ENCODE peak calls at places on chromosomes 7 and 10, in eight cellular contexts. One of them, this sample, is unnamed.

GRCh38 chr10:125627646-125628045 is 55.3 kb downstream of the TEX36 start:
- DNase-seq in CD8-positive, alpha-beta memory T cell: no peak
- DNase-seq in NCI-H1417: no peak
- DNase-seq in stimulated activated CD4-positive, alpha-beta T cell treated with anti-CD3 and anti-CD28 coated beads, Interleukin-12 subunit alpha, Interleukin-12 subunit beta, amount 100 ng/mL, for 4 hours: no peak
- DNase-seq in tibial artery: no peak
- DNase-seq in activated CD4-positive, alpha-beta T cell treated with anti-CD3 and anti-CD28 coated beads, Interleukin-2, amount 10 ng/mL, durations not matched to agents 7 days and 5 days: no peak
- DNase-seq in prostate gland: no peak
- DNase-seq in aorta: no peak
- DNase-seq in this sample: no peak

GRCh38 chr7:108171164-108171563 is 41.0 kb upstream of the LAMB4 start:
- DNase-seq in CD8-positive, alpha-beta memory T cell: no peak
- DNase-seq in NCI-H1417: no peak
- DNase-seq in stimulated activated CD4-positive, alpha-beta T cell treated with anti-CD3 and anti-CD28 coated beads, Interleukin-12 subunit alpha, Interleukin-12 subunit beta, amount 100 ng/mL, for 4 hours: no peak
- DNase-seq in tibial artery: no peak
- DNase-seq in activated CD4-positive, alpha-beta T cell treated with anti-CD3 and anti-CD28 coated beads, Interleukin-2, amount 10 ng/mL, durations not matched to agents 7 days and 5 days: no peak
- DNase-seq in prostate gland: no peak
- DNase-seq in aorta: no peak
- DNase-seq in this sample: no peak

GRCh38 chr7:151875862-151876111 is 1.1 kb downstream of the PRKAG2 start:
- DNase-seq in CD8-positive, alpha-beta memory T cell: no peak
- DNase-seq in NCI-H1417: no peak
- DNase-seq in stimulated activated CD4-positive, alpha-beta T cell treated with anti-CD3 and anti-CD28 coated beads, Interleukin-12 subunit alpha, Interleukin-12 subunit beta, amount 100 ng/mL, for 4 hours: no peak
- DNase-seq in tibial artery: no peak
- DNase-seq in activated CD4-positive, alpha-beta T cell treated with anti-CD3 and anti-CD28 coated beads, Interleukin-2, amount 10 ng/mL, durations not matched to agents 7 days and 5 days: no peak
- DNase-seq in prostate gland: no peak
- DNase-seq in aorta: no peak
- DNase-seq in this sample: no peak

GRCh38 chr10:32746869-32747268 is 211.2 kb downstream of the ITGB1 start:
- DNase-seq in CD8-positive, alpha-beta memory T cell: no peak
- DNase-seq in NCI-H1417: no peak
- DNase-seq in stimulated activated CD4-positive, alpha-beta T cell treated with anti-CD3 and anti-CD28 coated beads, Interleukin-12 subunit alpha, Interleukin-12 subunit beta, amount 100 ng/mL, for 4 hours: no peak
- DNase-seq in tibial artery: no peak
- DNase-seq in activated CD4-positive, alpha-beta T cell treated with anti-CD3 and anti-CD28 coated beads, Interleukin-2, amount 10 ng/mL, durations not matched to agents 7 days and 5 days: no peak
- DNase-seq in prostate gland: no peak
- DNase-seq in aorta: peak
- DNase-seq in this sample: no peak

GRCh38 chr7:151346180-151346769 is 4.7 kb downstream of the NUB1 start:
- DNase-seq in CD8-positive, alpha-beta memory T cell: no peak
- DNase-seq in NCI-H1417: no peak
- DNase-seq in stimulated activated CD4-positive, alpha-beta T cell treated with anti-CD3 and anti-CD28 coated beads, Interleukin-12 subunit alpha, Interleukin-12 subunit beta, amount 100 ng/mL, for 4 hours: no peak
- DNase-seq in tibial artery: no peak
- DNase-seq in activated CD4-positive, alpha-beta T cell treated with anti-CD3 and anti-CD28 coated beads, Interleukin-2, amount 10 ng/mL, durations not matched to agents 7 days and 5 days: no peak
- DNase-seq in prostate gland: no peak
- DNase-seq in aorta: no peak
- DNase-seq in this sample: no peak

GRCh38 chr7:111486472-111487142 is 75.7 kb downstream of the IMMP2L start:
- DNase-seq in CD8-positive, alpha-beta memory T cell: no peak
- DNase-seq in NCI-H1417: peak
- DNase-seq in stimulated activated CD4-positive, alpha-beta T cell treated with anti-CD3 and anti-CD28 coated beads, Interleukin-12 subunit alpha, Interleukin-12 subunit beta, amount 100 ng/mL, for 4 hours: no peak
- DNase-seq in tibial artery: no peak
- DNase-seq in activated CD4-positive, alpha-beta T cell treated with anti-CD3 and anti-CD28 coated beads, Interleukin-2, amount 10 ng/mL, durations not matched to agents 7 days and 5 days: peak
- DNase-seq in prostate gland: no peak
- DNase-seq in aorta: no peak
- DNase-seq in this sample: no peak

GRCh38 chr10:123150229-123150985 is 2.5 kb downstream of the HMX2 start:
- DNase-seq in CD8-positive, alpha-beta memory T cell: no peak
- DNase-seq in NCI-H1417: no peak
- DNase-seq in stimulated activated CD4-positive, alpha-beta T cell treated with anti-CD3 and anti-CD28 coated beads, Interleukin-12 subunit alpha, Interleukin-12 subunit beta, amount 100 ng/mL, for 4 hours: no peak
- DNase-seq in tibial artery: no peak
- DNase-seq in activated CD4-positive, alpha-beta T cell treated with anti-CD3 and anti-CD28 coated beads, Interleukin-2, amount 10 ng/mL, durations not matched to agents 7 days and 5 days: no peak
- DNase-seq in prostate gland: no peak
- DNase-seq in aorta: peak
- DNase-seq in this sample: no peak

GRCh38 chr7:2760098-2760889 is 72.3 kb downstream of the AMZ1 start:
- DNase-seq in CD8-positive, alpha-beta memory T cell: no peak
- DNase-seq in NCI-H1417: peak
- DNase-seq in stimulated activated CD4-positive, alpha-beta T cell treated with anti-CD3 and anti-CD28 coated beads, Interleukin-12 subunit alpha, Interleukin-12 subunit beta, amount 100 ng/mL, for 4 hours: no peak
- DNase-seq in tibial artery: peak
- DNase-seq in activated CD4-positive, alpha-beta T cell treated with anti-CD3 and anti-CD28 coated beads, Interleukin-2, amount 10 ng/mL, durations not matched to agents 7 days and 5 days: no peak
- DNase-seq in prostate gland: no peak
- DNase-seq in aorta: peak
- DNase-seq in this sample: no peak

GRCh38 chr7:141144921-141145629 is 71.2 kb downstream of the TMEM178B start:
- DNase-seq in CD8-positive, alpha-beta memory T cell: no peak
- DNase-seq in NCI-H1417: no peak
- DNase-seq in stimulated activated CD4-positive, alpha-beta T cell treated with anti-CD3 and anti-CD28 coated beads, Interleukin-12 subunit alpha, Interleukin-12 subunit beta, amount 100 ng/mL, for 4 hours: no peak
- DNase-seq in tibial artery: no peak
- DNase-seq in activated CD4-positive, alpha-beta T cell treated with anti-CD3 and anti-CD28 coated beads, Interleukin-2, amount 10 ng/mL, durations not matched to agents 7 days and 5 days: no peak
- DNase-seq in prostate gland: no peak
- DNase-seq in aorta: no peak
- DNase-seq in this sample: no peak

GRCh38 chr10:122181055-122181732 is 89.9 kb upstream of the BTBD16 start:
- DNase-seq in CD8-positive, alpha-beta memory T cell: no peak
- DNase-seq in NCI-H1417: peak
- DNase-seq in stimulated activated CD4-positive, alpha-beta T cell treated with anti-CD3 and anti-CD28 coated beads, Interleukin-12 subunit alpha, Interleukin-12 subunit beta, amount 100 ng/mL, for 4 hours: no peak
- DNase-seq in tibial artery: no peak
- DNase-seq in activated CD4-positive, alpha-beta T cell treated with anti-CD3 and anti-CD28 coated beads, Interleukin-2, amount 10 ng/mL, durations not matched to agents 7 days and 5 days: no peak
- DNase-seq in prostate gland: no peak
- DNase-seq in aorta: no peak
- DNase-seq in this sample: no peak

GRCh38 chr10:58641708-58642107 is 129.0 kb downstream of the BICC1 start:
- DNase-seq in CD8-positive, alpha-beta memory T cell: no peak
- DNase-seq in NCI-H1417: no peak
- DNase-seq in stimulated activated CD4-positive, alpha-beta T cell treated with anti-CD3 and anti-CD28 coated beads, Interleukin-12 subunit alpha, Interleukin-12 subunit beta, amount 100 ng/mL, for 4 hours: no peak
- DNase-seq in tibial artery: no peak
- DNase-seq in activated CD4-positive, alpha-beta T cell treated with anti-CD3 and anti-CD28 coated beads, Interleukin-2, amount 10 ng/mL, durations not matched to agents 7 days and 5 days: no peak
- DNase-seq in prostate gland: no peak
- DNase-seq in aorta: no peak
- DNase-seq in this sample: no peak

GRCh38 chr7:26650081-26650480 is 214.3 kb downstream of the SKAP2 start:
- DNase-seq in CD8-positive, alpha-beta memory T cell: no peak
- DNase-seq in NCI-H1417: no peak
- DNase-seq in stimulated activated CD4-positive, alpha-beta T cell treated with anti-CD3 and anti-CD28 coated beads, Interleukin-12 subunit alpha, Interleukin-12 subunit beta, amount 100 ng/mL, for 4 hours: no peak
- DNase-seq in tibial artery: no peak
- DNase-seq in activated CD4-positive, alpha-beta T cell treated with anti-CD3 and anti-CD28 coated beads, Interleukin-2, amount 10 ng/mL, durations not matched to agents 7 days and 5 days: no peak
- DNase-seq in prostate gland: no peak
- DNase-seq in aorta: no peak
- DNase-seq in this sample: no peak

GRCh38 chr7:40717242-40717641 is 582.4 kb downstream of the SUGCT start:
- DNase-seq in CD8-positive, alpha-beta memory T cell: no peak
- DNase-seq in NCI-H1417: peak
- DNase-seq in stimulated activated CD4-positive, alpha-beta T cell treated with anti-CD3 and anti-CD28 coated beads, Interleukin-12 subunit alpha, Interleukin-12 subunit beta, amount 100 ng/mL, for 4 hours: no peak
- DNase-seq in tibial artery: peak
- DNase-seq in activated CD4-positive, alpha-beta T cell treated with anti-CD3 and anti-CD28 coated beads, Interleukin-2, amount 10 ng/mL, durations not matched to agents 7 days and 5 days: peak
- DNase-seq in prostate gland: no peak
- DNase-seq in aorta: peak
- DNase-seq in this sample: peak

GRCh38 chr10:12925845-12926244 is 75.7 kb downstream of the CCDC3 start:
- DNase-seq in CD8-positive, alpha-beta memory T cell: no peak
- DNase-seq in NCI-H1417: no peak
- DNase-seq in stimulated activated CD4-positive, alpha-beta T cell treated with anti-CD3 and anti-CD28 coated beads, Interleukin-12 subunit alpha, Interleukin-12 subunit beta, amount 100 ng/mL, for 4 hours: no peak
- DNase-seq in tibial artery: no peak
- DNase-seq in activated CD4-positive, alpha-beta T cell treated with anti-CD3 and anti-CD28 coated beads, Interleukin-2, amount 10 ng/mL, durations not matched to agents 7 days and 5 days: no peak
- DNase-seq in prostate gland: no peak
- DNase-seq in aorta: no peak
- DNase-seq in this sample: no peak

GRCh38 chr10:114925675-114926204 is 12.3 kb upstream of the TRUB1 start:
- DNase-seq in CD8-positive, alpha-beta memory T cell: no peak
- DNase-seq in NCI-H1417: no peak
- DNase-seq in stimulated activated CD4-positive, alpha-beta T cell treated with anti-CD3 and anti-CD28 coated beads, Interleukin-12 subunit alpha, Interleukin-12 subunit beta, amount 100 ng/mL, for 4 hours: no peak
- DNase-seq in tibial artery: no peak
- DNase-seq in activated CD4-positive, alpha-beta T cell treated with anti-CD3 and anti-CD28 coated beads, Interleukin-2, amount 10 ng/mL, durations not matched to agents 7 days and 5 days: no peak
- DNase-seq in prostate gland: no peak
- DNase-seq in aorta: no peak
- DNase-seq in this sample: no peak

GRCh38 chr10:77164616-77165311 is 472.8 kb downstream of the KCNMA1 start:
- DNase-seq in CD8-positive, alpha-beta memory T cell: no peak
- DNase-seq in NCI-H1417: no peak
- DNase-seq in stimulated activated CD4-positive, alpha-beta T cell treated with anti-CD3 and anti-CD28 coated beads, Interleukin-12 subunit alpha, Interleukin-12 subunit beta, amount 100 ng/mL, for 4 hours: no peak
- DNase-seq in tibial artery: no peak
- DNase-seq in activated CD4-positive, alpha-beta T cell treated with anti-CD3 and anti-CD28 coated beads, Interleukin-2, amount 10 ng/mL, durations not matched to agents 7 days and 5 days: no peak
- DNase-seq in prostate gland: no peak
- DNase-seq in aorta: no peak
- DNase-seq in this sample: no peak

GRCh38 chr10:5776150-5776880 is 36.9 kb downstream of the GDI2 start:
- DNase-seq in CD8-positive, alpha-beta memory T cell: no peak
- DNase-seq in NCI-H1417: no peak
- DNase-seq in stimulated activated CD4-positive, alpha-beta T cell treated with anti-CD3 and anti-CD28 coated beads, Interleukin-12 subunit alpha, Interleukin-12 subunit beta, amount 100 ng/mL, for 4 hours: no peak
- DNase-seq in tibial artery: no peak
- DNase-seq in activated CD4-positive, alpha-beta T cell treated with anti-CD3 and anti-CD28 coated beads, Interleukin-2, amount 10 ng/mL, durations not matched to agents 7 days and 5 days: no peak
- DNase-seq in prostate gland: no peak
- DNase-seq in aorta: no peak
- DNase-seq in this sample: no peak

GRCh38 chr10:90674927-90675326 is 182.9 kb downstream of the HTR7 start:
- DNase-seq in CD8-positive, alpha-beta memory T cell: no peak
- DNase-seq in NCI-H1417: no peak
- DNase-seq in stimulated activated CD4-positive, alpha-beta T cell treated with anti-CD3 and anti-CD28 coated beads, Interleukin-12 subunit alpha, Interleukin-12 subunit beta, amount 100 ng/mL, for 4 hours: no peak
- DNase-seq in tibial artery: peak
- DNase-seq in activated CD4-positive, alpha-beta T cell treated with anti-CD3 and anti-CD28 coated beads, Interleukin-2, amount 10 ng/mL, durations not matched to agents 7 days and 5 days: no peak
- DNase-seq in prostate gland: no peak
- DNase-seq in aorta: peak
- DNase-seq in this sample: no peak

GRCh38 chr7:4725014-4725951 is 43.2 kb downstream of the FOXK1 start:
- DNase-seq in CD8-positive, alpha-beta memory T cell: peak
- DNase-seq in NCI-H1417: peak
- DNase-seq in stimulated activated CD4-positive, alpha-beta T cell treated with anti-CD3 and anti-CD28 coated beads, Interleukin-12 subunit alpha, Interleukin-12 subunit beta, amount 100 ng/mL, for 4 hours: no peak
- DNase-seq in tibial artery: peak
- DNase-seq in activated CD4-positive, alpha-beta T cell treated with anti-CD3 and anti-CD28 coated beads, Interleukin-2, amount 10 ng/mL, durations not matched to agents 7 days and 5 days: peak
- DNase-seq in prostate gland: peak
- DNase-seq in aorta: peak
- DNase-seq in this sample: peak

GRCh38 chr7:98802088-98802780 is 67.6 kb downstream of the TMEM130 start:
- DNase-seq in CD8-positive, alpha-beta memory T cell: no peak
- DNase-seq in NCI-H1417: peak
- DNase-seq in stimulated activated CD4-positive, alpha-beta T cell treated with anti-CD3 and anti-CD28 coated beads, Interleukin-12 subunit alpha, Interleukin-12 subunit beta, amount 100 ng/mL, for 4 hours: peak
- DNase-seq in tibial artery: peak
- DNase-seq in activated CD4-positive, alpha-beta T cell treated with anti-CD3 and anti-CD28 coated beads, Interleukin-2, amount 10 ng/mL, durations not matched to agents 7 days and 5 days: peak
- DNase-seq in prostate gland: no peak
- DNase-seq in aorta: peak
- DNase-seq in this sample: no peak

GRCh38 chr7:117014673-117015133 is 61.4 kb downstream of the ST7 start:
- DNase-seq in CD8-positive, alpha-beta memory T cell: no peak
- DNase-seq in NCI-H1417: no peak
- DNase-seq in stimulated activated CD4-positive, alpha-beta T cell treated with anti-CD3 and anti-CD28 coated beads, Interleukin-12 subunit alpha, Interleukin-12 subunit beta, amount 100 ng/mL, for 4 hours: peak
- DNase-seq in tibial artery: peak
- DNase-seq in activated CD4-positive, alpha-beta T cell treated with anti-CD3 and anti-CD28 coated beads, Interleukin-2, amount 10 ng/mL, durations not matched to agents 7 days and 5 days: no peak
- DNase-seq in prostate gland: peak
- DNase-seq in aorta: no peak
- DNase-seq in this sample: peak

GRCh38 chr10:26215923-26216576 is 524 bp upstream of the GAD2 start:
- DNase-seq in CD8-positive, alpha-beta memory T cell: no peak
- DNase-seq in NCI-H1417: peak
- DNase-seq in stimulated activated CD4-positive, alpha-beta T cell treated with anti-CD3 and anti-CD28 coated beads, Interleukin-12 subunit alpha, Interleukin-12 subunit beta, amount 100 ng/mL, for 4 hours: no peak
- DNase-seq in tibial artery: no peak
- DNase-seq in activated CD4-positive, alpha-beta T cell treated with anti-CD3 and anti-CD28 coated beads, Interleukin-2, amount 10 ng/mL, durations not matched to agents 7 days and 5 days: peak
- DNase-seq in prostate gland: no peak
- DNase-seq in aorta: peak
- DNase-seq in this sample: no peak

GRCh38 chr10:48670978-48671913 is 13.4 kb upstream of the WDFY4 start:
- DNase-seq in CD8-positive, alpha-beta memory T cell: no peak
- DNase-seq in NCI-H1417: no peak
- DNase-seq in stimulated activated CD4-positive, alpha-beta T cell treated with anti-CD3 and anti-CD28 coated beads, Interleukin-12 subunit alpha, Interleukin-12 subunit beta, amount 100 ng/mL, for 4 hours: no peak
- DNase-seq in tibial artery: no peak
- DNase-seq in activated CD4-positive, alpha-beta T cell treated with anti-CD3 and anti-CD28 coated beads, Interleukin-2, amount 10 ng/mL, durations not matched to agents 7 days and 5 days: no peak
- DNase-seq in prostate gland: no peak
- DNase-seq in aorta: no peak
- DNase-seq in this sample: no peak

This sample was measured in breast epithelium.